ENCODE peak calls at places on chromosomes 11 and 22, in ten cellular contexts. M is Caco-2; U is CD4-positive, CD25-positive, alpha-beta regulatory T cell; Z is ovary; I is psoas muscle; Y is mucosa of descending colon; K is small intestine; A is thoracic aorta; B is mammary epithelial cell; W is aorta. R is an unnamed sample.

GRCh38 chr11:66226111-66226510 is 42.3 kb upstream of the RAB1B start:
- DNase-seq in M (no peak), U (no peak), Z (no peak), I (no peak), Y (no peak), K (no peak), A (no peak), B (no peak), W (peak; percentile 3), R (no peak)

GRCh38 chr22:25176175-25176574 is 23.5 kb upstream of the CRYBB3 start:
- DNase-seq in M (no peak), U (no peak), Z (no peak), I (no peak), Y (no peak), K (no peak), A (no peak), B (peak; percentile 88), W (no peak), R (no peak)

GRCh38 chr22:24104307-24105017 is 76.8 kb upstream of the SUSD2 start:
- DNase-seq in M (no peak), U (no peak), Z (no peak), I (no peak), Y (no peak), K (no peak), A (no peak), B (no peak), W (peak; percentile 43), R (no peak)

GRCh38 chr11:19379465-19379864 is 138.7 kb upstream of the E2F8 start:
- DNase-seq in M (peak; percentile 14), U (no peak), Z (no peak), I (no peak), Y (no peak), K (no peak), A (no peak), B (no peak), W (no peak), R (no peak)

GRCh38 chr22:29158546-29158945 is 47.1 kb upstream of the EMID1 start:
- DNase-seq in M (no peak), U (no peak), Z (no peak), I (no peak), Y (no peak), K (no peak), A (no peak), B (no peak), W (no peak), R (no peak)

GRCh38 chr22:37262346-37262745 is 18.3 kb upstream of the RAC2 start:
- DNase-seq in M (no peak), U (no peak), Z (no peak), I (no peak), Y (no peak), K (no peak), A (no peak), B (no peak), W (peak; percentile 13), R (no peak)

GRCh38 chr11:30186748-30187147 is 44.1 kb upstream of the FSHB start:
- DNase-seq in M (no peak), U (no peak), Z (no peak), I (no peak), Y (no peak), K (no peak), A (no peak), B (no peak), W (no peak), R (no peak)

GRCh38 chr11:122120096-122120495 is 4.1 kb upstream of the BLID start:
- DNase-seq in M (no peak), U (no peak), Z (no peak), I (no peak), Y (no peak), K (no peak), A (no peak), B (no peak), W (no peak), R (no peak)

GRCh38 chr22:26168199-26168915 is 905 bp upstream of the SEZ6L start:
- DNase-seq in M (no peak), U (no peak), Z (no peak), I (no peak), Y (no peak), K (no peak), A (no peak), B (no peak), W (no peak), R (no peak)

GRCh38 chr11:2510626-2511402 is 66.0 kb downstream of the KCNQ1 start:
- DNase-seq in M (no peak), U (no peak), Z (no peak), I (peak; percentile 46), Y (no peak), K (no peak), A (no peak), B (no peak), W (peak; percentile 46), R (peak; percentile 6)

GRCh38 chr11:106533046-106533445 is 455.6 kb downstream of the AASDHPPT start:
- DNase-seq in M (no peak), U (no peak), Z (no peak), I (no peak), Y (no peak), K (no peak), A (no peak), B (no peak), W (no peak), R (no peak)

GRCh38 chr11:79285756-79286155 is 155.1 kb downstream of the TENM4 start:
- DNase-seq in M (no peak), U (no peak), Z (no peak), I (no peak), Y (no peak), K (no peak), A (no peak), B (no peak), W (no peak), R (no peak)

GRCh38 chr11:62054081-62054480 is 69.7 kb upstream of the INCENP start:
- DNase-seq in M (no peak), U (no peak), Z (no peak), I (no peak), Y (no peak), K (peak; percentile 62), A (no peak), B (no peak), W (no peak), R (no peak)

GRCh38 chr22:44288951-44289350 is 23.8 kb downstream of the SHISAL1 start:
- DNase-seq in M (no peak), U (no peak), Z (no peak), I (no peak), Y (no peak), K (no peak), A (no peak), B (no peak), W (no peak), R (no peak)

GRCh38 chr11:1830500-1831223 is 4.1 kb upstream of the SYT8 start:
- DNase-seq in M (peak; percentile 97), U (no peak), Z (no peak), I (no peak), Y (peak; percentile 91), K (peak; percentile 95), A (no peak), B (peak; percentile 98), W (peak; percentile 59), R (peak; percentile 88)

DNA sequence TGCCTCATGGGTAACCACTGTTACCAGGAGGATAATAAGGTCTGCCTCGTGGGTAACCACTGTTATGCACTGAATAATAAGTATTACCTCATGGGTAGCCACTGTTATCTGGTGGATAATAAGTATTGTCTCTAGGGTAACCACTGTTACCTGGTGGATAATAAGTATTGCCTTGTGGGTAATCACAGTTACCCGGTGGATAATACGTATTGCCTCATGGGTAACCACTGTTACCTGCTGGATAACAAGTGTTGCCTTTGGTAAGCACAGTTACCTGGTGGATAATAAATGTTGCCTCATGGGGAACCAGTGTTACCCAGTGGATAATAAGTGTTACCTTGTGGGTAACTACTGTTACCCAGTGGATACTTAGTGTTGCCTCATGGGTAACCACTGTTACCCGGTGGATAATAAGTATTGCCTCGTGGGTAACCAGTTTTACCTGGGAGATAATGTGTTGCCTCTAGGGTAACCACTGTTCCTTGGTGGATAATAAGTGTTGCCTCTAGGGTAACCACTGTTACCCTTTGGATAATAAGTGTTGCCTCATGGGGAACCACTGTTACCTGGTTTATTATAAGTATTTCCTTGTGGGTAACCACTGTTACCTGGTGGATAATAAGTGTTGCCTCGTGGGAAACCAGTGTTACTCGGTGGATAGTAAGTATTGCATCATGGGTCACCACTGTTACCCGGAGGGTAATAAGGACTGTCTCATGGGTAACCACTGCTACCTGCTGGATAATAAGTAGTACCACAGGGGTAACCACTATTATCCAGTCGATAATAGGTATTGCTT is 10.6 kb upstream of the NXPE4 start:
- DNase-seq in M (no peak), U (no peak), Z (no peak), I (no peak), Y (peak; percentile 0), K (no peak), A (no peak), B (no peak), W (no peak), R (no peak)
- H3K9me3 ChIP-seq in M (peaks cover 30% of the 10 kb centered on the region), U (no peaks in the 10 kb centered on the region), Z (no peaks in the 10 kb centered on the region), I (no peaks in the 10 kb centered on the region), Y (peaks cover 15% of the 10 kb centered on the region), K (no peaks in the 10 kb centered on the region), A (no peaks in the 10 kb centered on the region), B (peaks cover 11% of the 10 kb centered on the region), W (no peaks in the 10 kb centered on the region), R (no peaks in the 10 kb centered on the region)

GRCh38 chr22:22720724-22721261 is 76.4 kb downstream of the GGTLC2 start:
- DNase-seq in M (no peak), U (no peak), Z (no peak), I (no peak), Y (peak; percentile 24), K (no peak), A (no peak), B (peak; percentile 28), W (peak; percentile 69), R (peak; percentile 46)
- H3K9me3 ChIP-seq in M (no peaks in the 10 kb centered on the region), U (no peaks in the 10 kb centered on the region), Z (no peaks in the 10 kb centered on the region), I (no peaks in the 10 kb centered on the region), Y (no peaks in the 10 kb centered on the region), K (no peaks in the 10 kb centered on the region), A (no peaks in the 10 kb centered on the region), B (no peaks in the 10 kb centered on the region), W (no peaks in the 10 kb centered on the region), R (no peaks in the 10 kb centered on the region)

DNA sequence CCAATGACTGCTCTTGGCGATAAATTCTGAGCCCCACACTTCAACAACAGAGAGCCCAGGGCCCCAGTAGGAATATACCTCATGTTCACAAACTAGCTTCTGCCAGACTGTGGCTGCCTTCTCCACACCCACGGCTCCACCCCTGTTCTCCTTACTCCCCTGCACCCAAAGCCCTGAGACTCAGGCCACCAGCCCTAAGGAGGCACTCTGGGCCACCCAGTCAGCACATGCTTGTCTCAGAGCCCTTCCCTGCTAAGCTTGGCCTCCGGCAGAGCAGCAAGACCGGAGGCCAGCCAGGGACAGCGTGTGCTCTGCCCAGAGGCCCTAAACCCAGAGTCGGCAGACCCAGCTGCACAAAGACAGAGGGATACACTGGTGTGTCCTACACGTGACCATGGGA is 27.9 kb downstream of the SPATA19 start:
- DNase-seq in M (no peak), U (no peak), Z (no peak), I (no peak), Y (no peak), K (no peak), A (no peak), B (no peak), W (no peak), R (no peak)
- H3K9me3 ChIP-seq in M (no peaks in the 10 kb centered on the region), U (no peaks in the 10 kb centered on the region), Z (no peaks in the 10 kb centered on the region), I (no peaks in the 10 kb centered on the region), Y (no peaks in the 10 kb centered on the region), K (no peaks in the 10 kb centered on the region), A (no peaks in the 10 kb centered on the region), B (no peaks in the 10 kb centered on the region), W (no peaks in the 10 kb centered on the region), R (no peaks in the 10 kb centered on the region)

DNA sequence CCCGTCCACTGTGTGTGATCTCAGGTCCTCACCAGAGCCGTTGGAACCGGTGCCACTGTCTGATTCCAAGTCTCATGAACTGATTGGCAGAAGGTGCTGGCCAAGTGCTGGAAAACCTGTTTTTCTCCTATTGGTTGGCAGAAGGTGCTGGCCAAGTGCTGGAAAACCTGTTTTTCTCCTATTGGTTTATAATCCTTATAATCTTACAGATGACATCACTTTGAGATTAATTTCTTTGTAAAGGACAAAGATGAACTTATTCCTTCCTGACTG is 1106.3 kb downstream of the BRD1 start:
- DNase-seq in M (no peak), U (no peak), Z (no peak), I (no peak), Y (peak; percentile 31), K (peak; percentile 6), A (no peak), B (no peak), W (no peak), R (peak; percentile 29)
- H3K9me3 ChIP-seq in M (no peaks in the 10 kb centered on the region), U (no peaks in the 10 kb centered on the region), Z (no peaks in the 10 kb centered on the region), I (no peaks in the 10 kb centered on the region), Y (no peaks in the 10 kb centered on the region), K (no peaks in the 10 kb centered on the region), A (no peaks in the 10 kb centered on the region), B (peaks cover 43% of the 10 kb centered on the region), W (no peaks in the 10 kb centered on the region), R (no peaks in the 10 kb centered on the region)

R was measured in transverse colon.